ENCODE peak calls at places on chromosomes 4 and X, in nine cellular contexts. One of them, this sample, is unnamed.

GRCh38 chr4:76301068-76301774 is 5.3 kb upstream of the STBD1 start:
- DNase-seq in stomach: no peak
- DNase-seq in mammary epithelial cell: peak
- DNase-seq in HFF-Myc: peak
- DNase-seq in uterus: no peak
- DNase-seq in ovary: no peak
- DNase-seq in esophagus squamous epithelium: no peak
- DNase-seq in tibial nerve: no peak
- DNase-seq in AG04450: peak
- DNase-seq in this sample: peak

GRCh38 chr4:74874785-74875367 is 58.0 kb upstream of the PARM1 start:
- DNase-seq in stomach: peak
- DNase-seq in mammary epithelial cell: peak
- DNase-seq in HFF-Myc: peak
- DNase-seq in uterus: peak
- DNase-seq in ovary: no peak
- DNase-seq in esophagus squamous epithelium: no peak
- DNase-seq in tibial nerve: peak
- DNase-seq in AG04450: peak
- DNase-seq in this sample: peak

GRCh38 chr4:15918484-15919129 is 19.9 kb downstream of the FGFBP1 start:
- DNase-seq in stomach: peak
- DNase-seq in mammary epithelial cell: peak
- DNase-seq in HFF-Myc: no peak
- DNase-seq in uterus: no peak
- DNase-seq in ovary: no peak
- DNase-seq in esophagus squamous epithelium: no peak
- DNase-seq in tibial nerve: no peak
- DNase-seq in AG04450: no peak
- DNase-seq in this sample: no peak

GRCh38 chr4:164383187-164384181 is 370.4 kb upstream of the SMIM31 start:
- DNase-seq in stomach: no peak
- DNase-seq in mammary epithelial cell: peak
- DNase-seq in HFF-Myc: no peak
- DNase-seq in uterus: peak
- DNase-seq in ovary: peak
- DNase-seq in esophagus squamous epithelium: no peak
- DNase-seq in tibial nerve: peak
- DNase-seq in AG04450: no peak
- DNase-seq in this sample: no peak

GRCh38 chr4:118351851-118352827 is 664 bp downstream of the PRSS12 start:
- DNase-seq in stomach: peak
- DNase-seq in mammary epithelial cell: peak
- DNase-seq in HFF-Myc: no peak
- DNase-seq in uterus: no peak
- DNase-seq in ovary: no peak
- DNase-seq in esophagus squamous epithelium: no peak
- DNase-seq in tibial nerve: peak
- DNase-seq in AG04450: no peak
- DNase-seq in this sample: no peak

GRCh38 chr4:88147799-88148217 is 10.6 kb downstream of the ABCG2 start:
- DNase-seq in stomach: no peak
- DNase-seq in mammary epithelial cell: no peak
- DNase-seq in HFF-Myc: no peak
- DNase-seq in uterus: no peak
- DNase-seq in ovary: no peak
- DNase-seq in esophagus squamous epithelium: no peak
- DNase-seq in tibial nerve: no peak
- DNase-seq in AG04450: no peak
- DNase-seq in this sample: no peak

GRCh38 chr4:110119880-110120279 is 78.5 kb downstream of the ELOVL6 start:
- DNase-seq in stomach: no peak
- DNase-seq in mammary epithelial cell: peak
- DNase-seq in HFF-Myc: peak
- DNase-seq in uterus: no peak
- DNase-seq in ovary: no peak
- DNase-seq in esophagus squamous epithelium: no peak
- DNase-seq in tibial nerve: no peak
- DNase-seq in AG04450: peak
- DNase-seq in this sample: peak

GRCh38 chr4:120052840-120053239 is 13.8 kb downstream of the MAD2L1 start:
- DNase-seq in stomach: no peak
- DNase-seq in mammary epithelial cell: peak
- DNase-seq in HFF-Myc: peak
- DNase-seq in uterus: peak
- DNase-seq in ovary: no peak
- DNase-seq in esophagus squamous epithelium: no peak
- DNase-seq in tibial nerve: peak
- DNase-seq in AG04450: peak
- DNase-seq in this sample: no peak

DNA sequence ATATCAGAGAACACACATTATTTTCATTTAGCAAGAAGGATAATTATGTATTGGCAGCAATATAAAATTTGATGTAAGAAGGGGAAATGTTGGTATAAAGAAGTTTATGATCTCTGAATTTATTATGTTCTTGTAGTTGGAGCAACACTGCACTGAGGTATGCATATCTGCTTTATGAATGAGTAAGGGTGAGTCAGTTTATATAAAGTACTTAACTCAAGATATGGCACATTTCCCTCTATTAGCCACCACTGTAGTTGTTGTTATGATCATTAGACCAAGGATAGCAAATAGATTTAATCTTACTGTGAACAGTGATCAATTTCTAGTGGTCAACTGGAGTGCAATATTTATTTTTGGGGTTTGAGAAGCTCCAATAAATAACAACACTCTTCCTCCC is 66.6 kb downstream of the SNX25 start:
- DNase-seq in stomach: no peak
- DNase-seq in mammary epithelial cell: peak
- DNase-seq in HFF-Myc: no peak
- DNase-seq in uterus: no peak
- DNase-seq in ovary: no peak
- DNase-seq in esophagus squamous epithelium: no peak
- DNase-seq in tibial nerve: no peak
- DNase-seq in AG04450: no peak
- DNase-seq in this sample: no peak
- H3K4me3 ChIP-seq in stomach: no peak
- H3K4me3 ChIP-seq in mammary epithelial cell: no peak
- H3K4me3 ChIP-seq in HFF-Myc: no peak
- H3K4me3 ChIP-seq in uterus: no peak
- H3K4me3 ChIP-seq in ovary: no peak
- H3K4me3 ChIP-seq in esophagus squamous epithelium: no peak
- H3K4me3 ChIP-seq in tibial nerve: no peak
- H3K4me3 ChIP-seq in AG04450: no peak
- H3K4me3 ChIP-seq in this sample: no peak

GRCh38 chrX:46386511-46386910 is 158.7 kb downstream of the ZNF674 start:
- DNase-seq in stomach: no peak
- DNase-seq in mammary epithelial cell: no peak
- DNase-seq in HFF-Myc: no peak
- DNase-seq in uterus: no peak
- DNase-seq in ovary: no peak
- DNase-seq in esophagus squamous epithelium: no peak
- DNase-seq in tibial nerve: no peak
- DNase-seq in AG04450: no peak
- DNase-seq in this sample: no peak
- TF ChIP-seq CTCF in stomach: no peak
- TF ChIP-seq CTCF in mammary epithelial cell: peak
- TF ChIP-seq CTCF in HFF-Myc: peak
- TF ChIP-seq CTCF in uterus: no peak
- TF ChIP-seq CTCF in ovary: no peak
- TF ChIP-seq CTCF in esophagus squamous epithelium: peak
- TF ChIP-seq CTCF in tibial nerve: peak
- TF ChIP-seq CTCF in AG04450: peak
- TF ChIP-seq CTCF in this sample: peak

DNA sequence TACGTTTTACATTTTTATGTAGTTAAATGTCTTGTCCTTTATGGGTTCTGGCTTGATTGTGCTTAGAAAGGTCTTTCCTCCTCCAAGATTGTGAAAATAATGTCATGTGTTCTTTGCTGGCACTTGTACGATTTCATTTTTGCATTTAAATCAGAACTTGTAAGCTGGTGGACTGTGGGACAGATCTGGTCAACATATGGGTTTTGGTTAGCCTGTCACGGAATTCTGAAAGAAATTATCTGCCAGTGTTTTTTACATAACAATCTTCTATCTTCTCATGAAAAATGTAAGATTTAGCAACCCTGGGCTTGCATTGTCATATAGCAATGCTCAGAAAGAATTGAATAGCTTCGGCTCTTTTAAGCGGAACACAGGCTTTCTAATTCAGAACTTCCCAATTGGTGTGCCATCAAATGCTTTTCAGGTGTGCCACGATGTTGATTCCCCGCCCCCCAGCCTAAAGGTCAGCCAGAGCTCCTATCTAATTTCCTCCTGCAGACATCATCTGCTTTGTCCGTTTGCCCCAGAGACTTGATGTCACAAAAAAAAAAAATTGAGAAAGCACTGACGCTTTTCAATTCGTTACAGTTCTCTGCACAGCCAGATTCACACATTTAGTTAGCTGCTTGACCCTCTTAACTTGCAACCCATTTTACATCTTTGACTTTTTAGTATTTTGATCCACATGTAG is 16.2 kb downstream of the AFF1 start:
- DNase-seq in stomach: no peak
- DNase-seq in mammary epithelial cell: no peak
- DNase-seq in HFF-Myc: no peak
- DNase-seq in uterus: no peak
- DNase-seq in ovary: no peak
- DNase-seq in esophagus squamous epithelium: no peak
- DNase-seq in tibial nerve: no peak
- DNase-seq in AG04450: no peak
- DNase-seq in this sample: no peak
- H3K4me3 ChIP-seq in stomach: no peak
- H3K4me3 ChIP-seq in mammary epithelial cell: no peak
- H3K4me3 ChIP-seq in HFF-Myc: no peak
- H3K4me3 ChIP-seq in uterus: no peak
- H3K4me3 ChIP-seq in ovary: no peak
- H3K4me3 ChIP-seq in esophagus squamous epithelium: no peak
- H3K4me3 ChIP-seq in tibial nerve: no peak
- H3K4me3 ChIP-seq in AG04450: no peak
- H3K4me3 ChIP-seq in this sample: no peak

GRCh38 chr4:155403886-155404285 is 27.1 kb upstream of the MAP9 start:
- DNase-seq in stomach: no peak
- DNase-seq in mammary epithelial cell: peak
- DNase-seq in HFF-Myc: peak
- DNase-seq in uterus: no peak
- DNase-seq in ovary: no peak
- DNase-seq in esophagus squamous epithelium: no peak
- DNase-seq in tibial nerve: no peak
- DNase-seq in AG04450: no peak
- DNase-seq in this sample: no peak
- TF ChIP-seq CTCF in stomach: no peak
- TF ChIP-seq CTCF in mammary epithelial cell: no peak
- TF ChIP-seq CTCF in HFF-Myc: no peak
- TF ChIP-seq CTCF in uterus: peak
- TF ChIP-seq CTCF in ovary: no peak
- TF ChIP-seq CTCF in esophagus squamous epithelium: no peak
- TF ChIP-seq CTCF in tibial nerve: no peak
- TF ChIP-seq CTCF in AG04450: peak
- TF ChIP-seq CTCF in this sample: peak

DNA sequence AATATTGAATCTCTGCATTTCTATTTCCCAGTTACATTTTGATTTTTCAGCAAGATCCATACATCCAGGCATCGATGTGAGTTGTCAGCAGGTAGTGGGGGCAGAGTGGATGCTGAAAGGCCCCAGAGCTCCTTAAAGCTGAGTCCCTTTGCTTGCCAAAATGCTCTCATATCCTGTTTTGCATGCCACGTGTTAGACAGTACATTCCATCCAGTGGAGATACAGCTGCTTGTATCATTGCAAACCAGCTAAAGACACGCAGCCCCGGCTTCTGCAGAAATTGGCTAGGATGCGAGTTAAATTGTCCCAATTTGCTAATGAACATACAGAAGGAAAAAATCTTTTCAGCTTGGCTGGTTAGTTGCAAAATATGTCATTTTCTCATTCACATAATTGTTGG is 179.6 kb upstream of the MXRA5 start:
- DNase-seq in stomach: no peak
- DNase-seq in mammary epithelial cell: no peak
- DNase-seq in HFF-Myc: no peak
- DNase-seq in uterus: no peak
- DNase-seq in ovary: no peak
- DNase-seq in esophagus squamous epithelium: no peak
- DNase-seq in tibial nerve: no peak
- DNase-seq in AG04450: no peak
- DNase-seq in this sample: no peak
- H3K4me3 ChIP-seq in stomach: no peak
- H3K4me3 ChIP-seq in mammary epithelial cell: no peak
- H3K4me3 ChIP-seq in HFF-Myc: no peak
- H3K4me3 ChIP-seq in uterus: no peak
- H3K4me3 ChIP-seq in ovary: no peak
- H3K4me3 ChIP-seq in esophagus squamous epithelium: no peak
- H3K4me3 ChIP-seq in tibial nerve: no peak
- H3K4me3 ChIP-seq in AG04450: no peak
- H3K4me3 ChIP-seq in this sample: no peak

GRCh38 chrX:54639346-54640102 is 109.5 kb downstream of the GNL3L start:
- DNase-seq in stomach: peak
- DNase-seq in mammary epithelial cell: peak
- DNase-seq in HFF-Myc: peak
- DNase-seq in uterus: peak
- DNase-seq in ovary: peak
- DNase-seq in esophagus squamous epithelium: peak
- DNase-seq in tibial nerve: peak
- DNase-seq in AG04450: peak
- DNase-seq in this sample: peak
- TF ChIP-seq CTCF in stomach: no peak
- TF ChIP-seq CTCF in mammary epithelial cell: peak
- TF ChIP-seq CTCF in HFF-Myc: peak
- TF ChIP-seq CTCF in uterus: peak
- TF ChIP-seq CTCF in ovary: peak
- TF ChIP-seq CTCF in esophagus squamous epithelium: peak
- TF ChIP-seq CTCF in tibial nerve: peak
- TF ChIP-seq CTCF in AG04450: peak
- TF ChIP-seq CTCF in this sample: peak

This sample was measured in epithelial cell of proximal tubule.